ENCODE peak calls at places on chromosomes 13 and 19, in seven cellular contexts. L, V, J, R, T, N and Q are unnamed samples.

GRCh38 chr13:97239943-97240788 is 18.0 kb downstream of the MBNL2 start:
- DNase-seq in L (no peak), V (no peak), J (no peak), R (no peak), T (no peak), N (peak), Q (no peak)

GRCh38 chr13:31761951-31762350 is 22.6 kb downstream of the RXFP2 start:
- DNase-seq in L (no peak), V (peak), J (no peak), R (no peak), T (no peak), N (no peak), Q (peak)

GRCh38 chr13:95115525-95115924 is 185.7 kb downstream of the ABCC4 start:
- DNase-seq in L (no peak), V (no peak), J (peak), R (no peak), T (no peak), N (peak), Q (no peak)

GRCh38 chr13:97986841-97987240 is 33.4 kb downstream of the IPO5 start:
- DNase-seq in L (no peak), V (no peak), J (no peak), R (peak), T (no peak), N (no peak), Q (no peak)

GRCh38 chr19:49056101-49056901 is 1.2 kb downstream of the CGB7 start:
- DNase-seq in L (no peak), V (peak), J (no peak), R (peak), T (peak), N (peak), Q (peak)

GRCh38 chr13:35978607-35979316 is 152.4 kb downstream of the DCLK1 start:
- DNase-seq in L (no peak), V (peak), J (peak), R (peak), T (peak), N (peak), Q (peak)

GRCh38 chr13:102707465-102707864 is 12.6 kb upstream of the METTL21C start:
- DNase-seq in L (no peak), V (peak), J (no peak), R (no peak), T (no peak), N (no peak), Q (peak)

GRCh38 chr13:62747629-62748028 is 1332.0 kb upstream of the PCDH20 start:
- DNase-seq in L (no peak), V (peak), J (no peak), R (no peak), T (no peak), N (no peak), Q (peak)

GRCh38 chr13:109938255-109938936 is 152.0 kb upstream of the IRS2 start:
- DNase-seq in L (no peak), V (peak), J (no peak), R (no peak), T (no peak), N (no peak), Q (peak)

GRCh38 chr19:5738423-5738822 is 18.0 kb downstream of the CATSPERD start:
- DNase-seq in L (no peak), V (peak), J (no peak), R (no peak), T (no peak), N (no peak), Q (peak)

GRCh38 chr13:95296326-95296939 is 4.8 kb downstream of the ABCC4 start:
- DNase-seq in L (no peak), V (peak), J (no peak), R (peak), T (peak), N (peak), Q (no peak)

GRCh38 chr19:7679017-7679720 is 1.5 kb upstream of the TRAPPC5 start:
- DNase-seq in L (no peak), V (no peak), J (no peak), R (peak), T (peak), N (no peak), Q (no peak)

GRCh38 chr13:44417446-44417845 is 43.8 kb downstream of the SERP2 start:
- DNase-seq in L (no peak), V (no peak), J (no peak), R (no peak), T (no peak), N (no peak), Q (no peak)

GRCh38 chr13:110525328-110526319 is 35.9 kb downstream of the RAB20 start:
- DNase-seq in L (no peak), V (no peak), J (no peak), R (peak), T (no peak), N (peak), Q (no peak)

GRCh38 chr19:40278361-40279045 is 6.6 kb downstream of the AKT2 start:
- DNase-seq in L (no peak), V (peak), J (no peak), R (no peak), T (no peak), N (no peak), Q (peak)
- H3K4me3 ChIP-seq in L (peak), V (peak), J (no peak), R (no peak), T (no peak), N (no peak), Q (peak)

DNA sequence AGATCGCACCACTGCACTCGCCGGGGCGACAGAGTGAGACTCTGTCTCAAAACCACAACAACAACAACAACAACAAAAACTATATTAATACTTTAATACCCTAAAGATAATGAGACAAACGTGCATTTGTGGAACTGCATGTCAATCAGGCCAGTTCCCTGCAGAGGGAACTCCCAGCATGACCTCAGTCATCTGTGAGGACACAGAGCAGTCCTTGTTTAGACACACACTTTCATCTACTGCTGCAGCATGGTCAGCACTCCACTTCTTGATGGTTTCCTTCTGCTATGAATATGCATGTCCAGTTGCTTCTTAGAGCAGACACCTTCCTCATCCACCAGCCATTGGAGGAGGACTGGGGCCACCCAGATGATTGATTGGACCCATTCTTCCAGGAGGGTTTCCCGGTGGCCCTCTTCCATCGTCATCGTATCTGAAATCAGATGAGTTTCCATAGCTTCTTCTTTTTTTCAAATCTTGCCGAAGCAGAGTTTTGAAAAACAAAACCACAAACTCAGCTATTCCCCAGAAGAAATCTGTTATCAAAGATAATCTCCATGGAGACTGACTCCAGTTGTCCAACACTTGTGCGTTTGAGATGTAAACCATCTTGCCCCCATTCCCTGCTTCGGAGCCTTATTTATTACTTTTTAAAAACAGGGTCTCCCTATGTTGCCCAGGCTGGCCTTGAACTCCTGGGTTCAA is 26.5 kb downstream of the ZNF607 start:
- DNase-seq in L (no peak), V (peak), J (no peak), R (no peak), T (no peak), N (no peak), Q (no peak)
- H3K4me3 ChIP-seq in L (peak), V (no peak), J (no peak), R (no peak), T (no peak), N (no peak), Q (no peak)

GRCh38 chr19:4405977-4406376 is 3.5 kb downstream of the CHAF1A start:
- DNase-seq in L (no peak), V (no peak), J (no peak), R (no peak), T (no peak), N (no peak), Q (no peak)

GRCh38 chr19:4399871-4400768 is at the start of gene SH3GL1:
- DNase-seq in L (peak), V (peak), J (peak), R (peak), T (peak), N (peak), Q (peak)

GRCh38 chr19:4402171-4403004 is at the start of gene CHAF1A:
- DNase-seq in L (peak), V (peak), J (peak), R (peak), T (peak), N (peak), Q (peak)

GRCh38 chr19:4403005-4403761 is 743 bp downstream of the CHAF1A start:
- DNase-seq in L (no peak), V (peak), J (peak), R (peak), T (peak), N (peak), Q (no peak)

DNA sequence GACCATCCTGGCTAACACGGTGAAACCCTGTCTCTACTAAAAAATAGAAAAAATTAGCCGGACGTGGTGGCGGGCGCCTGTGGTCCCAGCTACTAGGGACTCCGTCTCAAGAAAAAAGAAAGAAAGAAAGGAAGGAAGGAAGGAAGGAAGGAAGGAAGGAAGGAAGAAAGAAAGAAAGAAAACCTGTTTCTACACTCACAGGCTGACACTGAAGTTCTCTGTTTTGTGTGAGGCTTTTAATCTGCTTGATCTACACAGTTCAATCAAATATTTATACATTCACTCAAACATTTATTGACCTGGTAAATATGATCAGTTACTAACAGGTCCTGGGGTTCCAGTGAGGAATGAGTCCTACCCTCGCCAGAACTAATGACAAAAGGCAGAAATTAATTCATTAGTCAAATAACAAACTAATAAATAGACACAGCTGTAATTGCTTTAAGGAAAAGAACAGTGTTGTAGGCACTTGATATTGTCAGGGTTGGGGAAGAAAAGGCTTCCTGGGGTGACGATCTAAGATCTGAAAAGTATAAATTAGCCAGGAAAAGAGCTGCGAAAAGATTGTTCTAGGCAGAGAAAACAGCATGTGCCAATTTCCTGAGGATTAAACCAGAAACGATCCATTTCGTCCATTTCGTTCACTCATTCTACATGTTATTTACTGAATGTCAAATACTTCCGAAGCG is 814 bp upstream of the CHAF1A start:
- DNase-seq in L (no peak), V (no peak), J (no peak), R (no peak), T (no peak), N (no peak), Q (no peak)
- H3K4me3 ChIP-seq in L (peak), V (peak), J (no peak), R (peak), T (peak), N (peak), Q (peak)

GRCh38 chr19:35090795-35091214 is 24.8 kb upstream of the FXYD3 start:
- DNase-seq in L (no peak), V (peak), J (no peak), R (peak), T (peak), N (no peak), Q (no peak)
- H3K4me3 ChIP-seq in L (no peak), V (peak), J (no peak), R (no peak), T (no peak), N (no peak), Q (no peak)

GRCh38 chr19:21434967-21435544 is 38.1 kb downstream of the ZNF493 start:
- DNase-seq in L (no peak), V (no peak), J (no peak), R (no peak), T (no peak), N (no peak), Q (no peak)
- H3K4me3 ChIP-seq in L (peak), V (no peak), J (no peak), R (no peak), T (no peak), N (no peak), Q (no peak)